ENCODE peak calls at places on chromosome 1, in six cellular contexts. B is pancreas, A is NT2/D1, Y is tibial nerve, P is adrenal gland, S is ovary. M is an unnamed sample. For H3K9me3, the result is how much of the 10 kb centered on the place peaks cover.

GRCh38 chr1:56073614-56074356 is 505.6 kb downstream of the PLPP3 start:
- DNase-seq in B (no peak), A (no peak), Y (peak), P (peak), S (peak), M (no peak)

GRCh38 chr1:47805826-47806450 is 191.2 kb downstream of the TRABD2B start:
- DNase-seq in B (no peak), A (no peak), Y (no peak), P (no peak), S (no peak), M (no peak)

GRCh38 chr1:240589585-240590110 is 22.3 kb downstream of the GREM2 start:
- DNase-seq in B (no peak), A (no peak), Y (no peak), P (no peak), S (no peak), M (no peak)

GRCh38 chr1:16082283-16083038 is 9.0 kb upstream of the FAM131C start:
- DNase-seq in B (peak), A (peak), Y (peak), P (peak), S (peak), M (peak)

GRCh38 chr1:181607524-181607923 is 124.2 kb downstream of the CACNA1E start:
- DNase-seq in B (no peak), A (no peak), Y (no peak), P (no peak), S (no peak), M (no peak)

GRCh38 chr1:42734201-42735035 is 5.6 kb downstream of the CLDN19 start:
- DNase-seq in B (no peak), A (peak), Y (no peak), P (peak), S (no peak), M (no peak)

GRCh38 chr1:66450043-66450514 is 83.9 kb upstream of the SGIP1 start:
- DNase-seq in B (no peak), A (no peak), Y (no peak), P (peak), S (no peak), M (no peak)

GRCh38 chr1:248359415-248359814 is 2.0 kb upstream of the OR2T4 start:
- DNase-seq in B (no peak), A (no peak), Y (no peak), P (no peak), S (no peak), M (no peak)

GRCh38 chr1:186636786-186637185 is 43.4 kb downstream of the PTGS2 start:
- DNase-seq in B (no peak), A (no peak), Y (no peak), P (no peak), S (no peak), M (no peak)

GRCh38 chr1:248850124-248850523 is 8.8 kb downstream of the ZNF692 start:
- DNase-seq in B (no peak), A (no peak), Y (no peak), P (no peak), S (no peak), M (no peak)

GRCh38 chr1:42260376-42261078 is 74.5 kb downstream of the FOXJ3 start:
- DNase-seq in B (no peak), A (no peak), Y (no peak), P (no peak), S (no peak), M (no peak)

GRCh38 chr1:240111558-240111957 is 19.9 kb downstream of the FMN2 start:
- DNase-seq in B (no peak), A (no peak), Y (no peak), P (no peak), S (no peak), M (no peak)

GRCh38 chr1:39639333-39640130 is at the start of gene HEYL:
- DNase-seq in B (peak), A (peak), Y (peak), P (peak), S (peak), M (peak)

GRCh38 chr1:30798389-30798951 is 40.9 kb upstream of the LAPTM5 start:
- DNase-seq in B (no peak), A (no peak), Y (no peak), P (peak), S (no peak), M (no peak)

GRCh38 chr1:42955311-42956063 is 3.2 kb downstream of the SLC2A1 start:
- DNase-seq in B (no peak), A (no peak), Y (no peak), P (no peak), S (no peak), M (no peak)

GRCh38 chr1:185463433-185463832 is 146.4 kb upstream of the IVNS1ABP start:
- DNase-seq in B (no peak), A (no peak), Y (no peak), P (no peak), S (no peak), M (no peak)

GRCh38 chr1:227654858-227655752 is 80.0 kb downstream of the JMJD4 start:
- DNase-seq in B (no peak), A (no peak), Y (no peak), P (no peak), S (no peak), M (no peak)
- H3K9me3 ChIP-seq in B (under half), A (half or more), Y (half or more), P (under half), S (under half), M (half or more)

GRCh38 chr1:25492323-25492722 is 51.1 kb upstream of the LDLRAP1 start:
- DNase-seq in B (no peak), A (no peak), Y (no peak), P (no peak), S (no peak), M (no peak)
- H3K9me3 ChIP-seq in B (under half), A (under half), Y (under half), P (under half), S (under half), M (under half)

GRCh38 chr1:91006113-91006908 is 15.5 kb downstream of the ZNF644 start:
- DNase-seq in B (no peak), A (no peak), Y (no peak), P (no peak), S (no peak), M (no peak)
- H3K9me3 ChIP-seq in B (under half), A (under half), Y (under half), P (under half), S (under half), M (under half)

DNA sequence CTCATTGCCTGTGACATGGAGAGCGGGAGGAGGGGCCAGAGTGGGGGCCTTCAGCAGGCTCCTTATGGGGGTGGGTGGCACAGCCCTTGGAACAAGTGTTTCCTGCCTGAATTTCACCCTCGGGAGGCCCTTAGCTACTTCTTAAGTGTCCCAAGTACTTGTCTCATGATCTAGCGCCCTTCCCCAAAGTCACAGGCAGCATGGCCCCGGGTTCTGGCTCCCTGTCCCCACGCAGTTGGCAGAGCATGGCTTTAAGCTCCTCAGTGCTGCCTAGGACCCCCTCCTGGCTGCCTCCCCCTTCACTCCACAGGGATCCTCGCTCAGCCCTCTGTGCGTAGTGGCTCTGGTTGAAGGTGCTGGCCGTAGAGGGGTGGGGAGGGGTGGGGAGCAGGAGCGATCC is 197.2 kb downstream of the CAMTA1 start:
- DNase-seq in B (no peak), A (no peak), Y (no peak), P (no peak), S (no peak), M (no peak)
- H3K9me3 ChIP-seq in B (under half), A (under half), Y (under half), P (under half), S (under half), M (under half)

GRCh38 chr1:2880086-2880485 is 78.6 kb upstream of the TTC34 start:
- DNase-seq in B (no peak), A (no peak), Y (no peak), P (no peak), S (no peak), M (no peak)
- H3K9me3 ChIP-seq in B (under half), A (under half), Y (under half), P (under half), S (under half), M (under half)

GRCh38 chr1:4169991-4170390 is 269.9 kb upstream of the C1orf174 start:
- DNase-seq in B (no peak), A (no peak), Y (no peak), P (no peak), S (no peak), M (no peak)

GRCh38 chr1:4172659-4173599 is 272.9 kb upstream of the C1orf174 start:
- DNase-seq in B (peak), A (no peak), Y (no peak), P (peak), S (no peak), M (no peak)

GRCh38 chr1:4171480-4172450 is 271.7 kb upstream of the C1orf174 start:
- DNase-seq in B (peak), A (no peak), Y (no peak), P (peak), S (no peak), M (no peak)

GRCh38 chr1:4170548-4170947 is 270.5 kb upstream of the C1orf174 start:
- DNase-seq in B (no peak), A (no peak), Y (no peak), P (no peak), S (no peak), M (no peak)

GRCh38 chr1:4170953-4171352 is 270.9 kb upstream of the C1orf174 start:
- DNase-seq in B (peak), A (no peak), Y (no peak), P (no peak), S (no peak), M (no peak)
- H3K9me3 ChIP-seq in B (under half), A (under half), Y (under half), P (under half), S (under half), M (under half)

GRCh38 chr1:4272568-4272967 is 372.5 kb upstream of the C1orf174 start:
- DNase-seq in B (no peak), A (no peak), Y (no peak), P (no peak), S (no peak), M (no peak)
- H3K9me3 ChIP-seq in B (under half), A (under half), Y (under half), P (under half), S (under half), M (under half)

M was measured in T-helper 17 cell.